ENCODE peak calls at places on chromosomes 1 and 21, in six cellular contexts. One of them, this sample, is unnamed.

GRCh38 chr1:226132731-226133503 is 53.6 kb downstream of the ACBD3 start:
- DNase-seq in T47D: peak; percentile 96
- DNase-seq in testis: peak; percentile 8
- DNase-seq in NT2/D1: no peak
- DNase-seq in T-helper 9 cell: no peak
- DNase-seq in NCI-H2029: no peak
- DNase-seq in this sample: no peak

GRCh38 chr1:23304140-23304620 is 39.9 kb downstream of the HNRNPR start:
- DNase-seq in T47D: no peak
- DNase-seq in testis: no peak
- DNase-seq in NT2/D1: no peak
- DNase-seq in T-helper 9 cell: no peak
- DNase-seq in NCI-H2029: no peak
- DNase-seq in this sample: no peak

GRCh38 chr1:17561252-17561558 is 21.7 kb downstream of the ARHGEF10L start:
- DNase-seq in T47D: no peak
- DNase-seq in testis: no peak
- DNase-seq in NT2/D1: no peak
- DNase-seq in T-helper 9 cell: no peak
- DNase-seq in NCI-H2029: no peak
- DNase-seq in this sample: no peak

GRCh38 chr1:31796707-31797106 is 19.1 kb downstream of the SPOCD1 start:
- DNase-seq in T47D: no peak
- DNase-seq in testis: no peak
- DNase-seq in NT2/D1: no peak
- DNase-seq in T-helper 9 cell: no peak
- DNase-seq in NCI-H2029: no peak
- DNase-seq in this sample: no peak

GRCh38 chr1:172832332-172832731 is 173.4 kb downstream of the FASLG start:
- DNase-seq in T47D: no peak
- DNase-seq in testis: no peak
- DNase-seq in NT2/D1: no peak
- DNase-seq in T-helper 9 cell: no peak
- DNase-seq in NCI-H2029: no peak
- DNase-seq in this sample: no peak

GRCh38 chr1:148308832-148309458 is 156.9 kb upstream of the NBPF11 start:
- DNase-seq in T47D: no peak
- DNase-seq in testis: no peak
- DNase-seq in NT2/D1: no peak
- DNase-seq in T-helper 9 cell: no peak
- DNase-seq in NCI-H2029: no peak
- DNase-seq in this sample: no peak

GRCh38 chr1:96596226-96596625 is 125.4 kb upstream of the PTBP2 start:
- DNase-seq in T47D: peak; percentile 44
- DNase-seq in testis: peak; percentile 26
- DNase-seq in NT2/D1: no peak
- DNase-seq in T-helper 9 cell: no peak
- DNase-seq in NCI-H2029: no peak
- DNase-seq in this sample: no peak

GRCh38 chr1:2381741-2382620 is 9.4 kb downstream of the MORN1 start:
- DNase-seq in T47D: peak; percentile 64
- DNase-seq in testis: peak; percentile 84
- DNase-seq in NT2/D1: peak; percentile 47
- DNase-seq in T-helper 9 cell: peak; percentile 71
- DNase-seq in NCI-H2029: no peak
- DNase-seq in this sample: peak; percentile 46

GRCh38 chr1:91693542-91693941 is 192.4 kb downstream of the TGFBR3 start:
- DNase-seq in T47D: no peak
- DNase-seq in testis: peak; percentile 50
- DNase-seq in NT2/D1: no peak
- DNase-seq in T-helper 9 cell: no peak
- DNase-seq in NCI-H2029: no peak
- DNase-seq in this sample: no peak

GRCh38 chr1:27811741-27812500 is 18.7 kb upstream of the PPP1R8 start:
- DNase-seq in T47D: no peak
- DNase-seq in testis: no peak
- DNase-seq in NT2/D1: no peak
- DNase-seq in T-helper 9 cell: no peak
- DNase-seq in NCI-H2029: no peak
- DNase-seq in this sample: no peak

GRCh38 chr1:172699111-172699510 is 40.2 kb downstream of the FASLG start:
- DNase-seq in T47D: no peak
- DNase-seq in testis: no peak
- DNase-seq in NT2/D1: no peak
- DNase-seq in T-helper 9 cell: peak; percentile 52
- DNase-seq in NCI-H2029: no peak
- DNase-seq in this sample: peak; percentile 74

GRCh38 chr21:38669186-38669585 is 136.5 kb upstream of the ETS2 start:
- DNase-seq in T47D: peak; percentile 51
- DNase-seq in testis: no peak
- DNase-seq in NT2/D1: peak; percentile 23
- DNase-seq in T-helper 9 cell: no peak
- DNase-seq in NCI-H2029: no peak
- DNase-seq in this sample: no peak

GRCh38 chr1:209156991-209157390 is 426.5 kb upstream of the CAMK1G start:
- DNase-seq in T47D: no peak
- DNase-seq in testis: no peak
- DNase-seq in NT2/D1: no peak
- DNase-seq in T-helper 9 cell: no peak
- DNase-seq in NCI-H2029: no peak
- DNase-seq in this sample: no peak

GRCh38 chr1:77562596-77563154 is 119.8 kb downstream of the ZZZ3 start:
- DNase-seq in T47D: no peak
- DNase-seq in testis: no peak
- DNase-seq in NT2/D1: no peak
- DNase-seq in T-helper 9 cell: no peak
- DNase-seq in NCI-H2029: no peak
- DNase-seq in this sample: no peak

GRCh38 chr1:212442408-212442807 is 9.7 kb downstream of the NENF start:
- DNase-seq in T47D: no peak
- DNase-seq in testis: no peak
- DNase-seq in NT2/D1: no peak
- DNase-seq in T-helper 9 cell: no peak
- DNase-seq in NCI-H2029: no peak
- DNase-seq in this sample: no peak

GRCh38 chr1:48073773-48074172 is 76.6 kb upstream of the TRABD2B start:
- DNase-seq in T47D: no peak
- DNase-seq in testis: no peak
- DNase-seq in NT2/D1: no peak
- DNase-seq in T-helper 9 cell: no peak
- DNase-seq in NCI-H2029: no peak
- DNase-seq in this sample: no peak

GRCh38 chr1:201399018-201399351 is at the start of gene LAD1:
- DNase-seq in T47D: no peak
- DNase-seq in testis: no peak
- DNase-seq in NT2/D1: no peak
- DNase-seq in T-helper 9 cell: no peak
- DNase-seq in NCI-H2029: no peak
- DNase-seq in this sample: no peak

GRCh38 chr21:33088384-33088783 is 18.4 kb downstream of the OLIG1 start:
- DNase-seq in T47D: no peak
- DNase-seq in testis: no peak
- DNase-seq in NT2/D1: no peak
- DNase-seq in T-helper 9 cell: no peak
- DNase-seq in NCI-H2029: no peak
- DNase-seq in this sample: no peak

GRCh38 chr21:44494956-44495355 is 39.6 kb downstream of the LRRC3 start:
- DNase-seq in T47D: no peak
- DNase-seq in testis: no peak
- DNase-seq in NT2/D1: no peak
- DNase-seq in T-helper 9 cell: no peak
- DNase-seq in NCI-H2029: no peak
- DNase-seq in this sample: no peak

GRCh38 chr1:191895462-191896058 is 262.7 kb upstream of the RGS18 start:
- DNase-seq in T47D: no peak
- DNase-seq in testis: no peak
- DNase-seq in NT2/D1: peak; percentile 13
- DNase-seq in T-helper 9 cell: no peak
- DNase-seq in NCI-H2029: no peak
- DNase-seq in this sample: no peak

GRCh38 chr1:103900005-103900404 is 150.3 kb downstream of the AMY1C start:
- DNase-seq in T47D: no peak
- DNase-seq in testis: no peak
- DNase-seq in NT2/D1: no peak
- DNase-seq in T-helper 9 cell: no peak
- DNase-seq in NCI-H2029: no peak
- DNase-seq in this sample: no peak

GRCh38 chr21:45836694-45837670 is 144.6 kb upstream of the COL6A1 start:
- DNase-seq in T47D: peak; percentile 46
- DNase-seq in testis: no peak
- DNase-seq in NT2/D1: no peak
- DNase-seq in T-helper 9 cell: no peak
- DNase-seq in NCI-H2029: no peak
- DNase-seq in this sample: no peak

GRCh38 chr21:45541221-45542039 is 810 bp downstream of the SLC19A1 start:
- DNase-seq in T47D: peak; percentile 84
- DNase-seq in testis: peak; percentile 77
- DNase-seq in NT2/D1: no peak
- DNase-seq in T-helper 9 cell: peak; percentile 67
- DNase-seq in NCI-H2029: no peak
- DNase-seq in this sample: peak; percentile 69

This sample was measured in T-helper 22 cell.